ENCODE peak calls at places on chromosomes 3 and 15, in nine cellular contexts. V is WERI-Rb-1; H is brain microvascular endothelial cell; S is HCT116; G is fibroblast of lung; F is left ventricle myocardium inferior; M is Peyer's patch; B is right atrium auricular region; N is CD4-positive, alpha-beta T cell. Z is an unnamed sample.

GRCh38 chr3:17133637-17134545 is 249.1 kb downstream of the PLCL2 start:
- DNase-seq in H (no peak), M (no peak), N (no peak), S (no peak), V (no peak), B (peak), F (no peak), G (no peak), Z (no peak)

GRCh38 chr3:58333206-58334012 is 717 bp downstream of the PXK start:
- DNase-seq in B (no peak), V (peak), S (no peak), N (no peak), H (no peak), G (no peak), M (peak), F (no peak), Z (peak)

GRCh38 chr3:19151171-19151570 is 2.9 kb downstream of the KCNH8 start:
- DNase-seq in N (no peak), S (no peak), F (no peak), V (no peak), H (no peak), G (no peak), B (no peak), M (no peak), Z (no peak)

GRCh38 chr15:90550919-90551318 is 21.2 kb downstream of the CRTC3 start:
- DNase-seq in S (no peak), M (no peak), G (peak), F (no peak), N (no peak), V (no peak), B (no peak), H (no peak), Z (no peak)

GRCh38 chr3:100082108-100082642 is 32.1 kb downstream of the FILIP1L start:
- DNase-seq in F (no peak), S (no peak), V (no peak), N (no peak), G (no peak), M (no peak), H (no peak), B (no peak), Z (no peak)

GRCh38 chr3:46874430-46874829 is 3.1 kb upstream of the PTH1R start:
- DNase-seq in H (no peak), V (no peak), F (peak), N (no peak), M (no peak), B (no peak), G (peak), S (no peak), Z (no peak)

GRCh38 chr3:18841422-18842343 is 306.6 kb upstream of the KCNH8 start:
- DNase-seq in M (no peak), B (no peak), S (no peak), V (no peak), G (peak), N (no peak), F (no peak), H (no peak), Z (no peak)

GRCh38 chr15:44101944-44102343 is 93.1 kb downstream of the FRMD5 start:
- DNase-seq in H (peak), M (no peak), V (no peak), B (no peak), N (no peak), F (no peak), G (peak), S (no peak), Z (no peak)

GRCh38 chr3:109023656-109024254 is 70.1 kb upstream of the GUCA1C start:
- DNase-seq in S (peak), V (peak), H (peak), N (peak), B (no peak), M (peak), F (no peak), G (peak), Z (no peak)

GRCh38 chr3:156151824-156152428 is 31.5 kb downstream of the KCNAB1 start:
- DNase-seq in V (peak), B (peak), M (peak), N (peak), H (peak), S (peak), G (peak), F (peak), Z (peak)

GRCh38 chr15:96242761-96243160 is 87.7 kb upstream of the NR2F2 start:
- DNase-seq in G (no peak), H (no peak), M (no peak), B (no peak), F (no peak), S (no peak), N (no peak), V (no peak), Z (no peak)

GRCh38 chr3:33119891-33120290 is 6.1 kb downstream of the CRTAP start:
- DNase-seq in B (no peak), M (no peak), S (no peak), H (no peak), G (no peak), F (no peak), V (no peak), N (no peak), Z (no peak)

GRCh38 chr3:42541079-42541478 is 38.6 kb downstream of the VIPR1 start:
- DNase-seq in B (no peak), N (no peak), V (no peak), F (peak), G (no peak), M (no peak), S (no peak), H (no peak), Z (no peak)

GRCh38 chr3:44055951-44056350 is 185.7 kb upstream of the TOPAZ1 start:
- DNase-seq in N (no peak), V (no peak), F (no peak), S (no peak), M (no peak), B (no peak), H (no peak), G (peak), Z (no peak)

GRCh38 chr3:112101946-112102345 is 15.8 kb downstream of the C3orf52 start:
- DNase-seq in H (peak), G (peak), N (no peak), M (no peak), F (no peak), B (no peak), V (no peak), S (no peak), Z (no peak)

GRCh38 chr3:4680227-4680691 is 187.1 kb downstream of the ITPR1 start:
- DNase-seq in M (no peak), F (no peak), G (peak), S (no peak), H (no peak), N (no peak), V (no peak), B (no peak), Z (no peak)

GRCh38 chr3:78728406-78729145 is 1039.2 kb downstream of the ROBO1 start:
- DNase-seq in B (peak), G (peak), N (no peak), S (no peak), F (peak), V (peak), H (no peak), M (peak), Z (peak)

GRCh38 chr3:148079370-148079769 is 618.3 kb upstream of the AGTR1 start:
- DNase-seq in M (no peak), H (no peak), V (no peak), B (peak), F (no peak), N (no peak), G (peak), S (no peak), Z (peak)

GRCh38 chr3:135329479-135329878 is 534.4 kb downstream of the EPHB1 start:
- DNase-seq in G (no peak), N (no peak), V (no peak), S (no peak), M (no peak), H (no peak), F (peak), B (no peak), Z (no peak)

DNA sequence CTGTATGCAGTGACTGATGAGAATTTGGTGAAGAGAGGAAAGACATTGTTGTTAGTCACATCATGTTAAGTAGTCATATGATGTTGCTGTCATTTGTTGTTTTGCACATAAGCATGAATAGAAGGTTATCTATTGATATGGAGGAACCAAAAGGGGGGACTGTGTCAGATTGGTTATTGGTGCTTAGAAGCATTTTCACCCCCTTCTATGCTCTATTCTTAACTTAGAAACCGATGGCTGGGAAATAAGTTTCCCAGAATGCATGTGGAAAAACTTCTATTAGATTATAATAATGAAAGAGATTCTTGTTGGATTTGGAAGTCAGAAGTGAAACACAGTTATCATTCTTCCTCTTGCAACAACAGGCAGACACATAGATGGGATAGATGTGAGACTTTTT is 33.2 kb upstream of the CADM2 start:
- DNase-seq in F (no peak), V (no peak), N (no peak), B (no peak), H (no peak), G (no peak), S (no peak), M (no peak), Z (no peak)
- H3K27ac ChIP-seq in F (no peak), V (no peak), N (no peak), B (no peak), H (no peak), G (no peak), S (no peak), M (no peak), Z (peak)

DNA sequence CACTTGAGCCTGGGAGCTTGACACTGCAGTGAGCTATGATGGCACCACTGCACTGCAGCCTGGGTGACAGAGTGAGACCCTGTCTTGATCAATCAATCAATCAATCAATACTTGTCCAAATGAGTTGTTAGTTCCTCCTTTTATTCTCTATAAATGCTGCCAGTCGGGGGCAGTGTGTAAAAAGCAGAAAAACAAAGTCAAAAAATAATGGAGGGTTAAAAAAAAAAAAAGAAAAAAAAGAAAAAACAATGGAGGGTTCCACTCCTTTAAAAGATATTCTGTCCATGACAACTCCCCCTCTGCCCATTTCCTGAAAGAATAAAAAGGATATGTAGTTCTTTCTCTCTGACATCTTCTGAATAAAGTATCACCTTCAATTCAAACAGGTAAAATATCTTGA is 1068.6 kb downstream of the FHIT start:
- DNase-seq in H (no peak), S (no peak), G (no peak), M (no peak), B (no peak), V (no peak), N (no peak), F (no peak), Z (no peak)
- TF ChIP-seq CTCF in H (no peak), S (no peak), G (no peak), M (no peak), B (no peak), V (no peak), N (no peak), F (no peak), Z (no peak)

DNA sequence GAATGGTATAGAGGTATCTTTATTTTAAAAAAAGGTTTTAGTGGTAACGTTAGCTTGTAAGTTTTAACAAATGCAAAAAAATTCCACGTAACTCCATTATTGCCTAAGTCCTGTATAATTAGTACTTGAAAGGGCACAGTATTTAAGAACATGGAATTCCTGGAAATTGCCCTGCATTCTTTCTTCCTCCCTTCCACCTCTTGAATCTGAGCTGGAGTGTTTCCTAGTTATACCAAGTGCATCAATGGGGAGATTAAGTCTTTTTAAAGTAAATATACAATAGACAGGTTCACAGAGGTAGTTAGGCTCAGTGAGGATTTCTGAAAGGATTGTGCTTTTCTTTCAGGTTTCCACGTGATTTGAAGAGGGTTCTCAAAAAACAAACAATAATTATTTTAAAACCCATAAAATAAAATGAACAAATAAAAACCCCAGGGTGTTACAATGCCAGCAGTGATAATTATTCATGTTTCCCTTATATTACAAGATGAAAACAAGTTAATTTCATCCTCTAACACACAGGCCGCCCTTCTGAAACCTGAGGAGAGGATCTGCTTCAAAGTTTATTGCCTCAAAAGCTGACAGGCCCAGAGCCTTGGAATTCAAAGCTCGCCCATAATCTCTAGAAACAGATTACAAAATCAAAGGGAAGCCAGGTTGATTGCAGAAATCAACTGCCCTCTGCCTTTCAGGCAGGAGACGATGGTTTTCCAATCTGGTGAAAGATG is 128.8 kb upstream of the LMOD3 start:
- DNase-seq in B (no peak), H (no peak), S (no peak), M (no peak), V (no peak), F (no peak), N (no peak), G (no peak), Z (no peak)
- H3K27ac ChIP-seq in B (no peak), H (no peak), S (no peak), M (no peak), V (no peak), F (no peak), N (no peak), G (no peak), Z (peak)

GRCh38 chr3:133662256-133662773 is 574 bp upstream of the TOPBP1 start:
- DNase-seq in S (no peak), B (no peak), M (no peak), G (peak), H (peak), V (peak), F (no peak), N (no peak), Z (no peak)
- TF ChIP-seq CTCF in S (no peak), B (no peak), M (no peak), G (no peak), H (peak), V (peak), F (peak), N (no peak), Z (peak)

GRCh38 chr3:172152294-172152649 is 112.9 kb downstream of the FNDC3B start:
- DNase-seq in G (no peak), H (no peak), F (no peak), N (no peak), V (no peak), S (no peak), M (no peak), B (no peak), Z (no peak)
- H3K27ac ChIP-seq in G (peak), H (peak), F (peak), N (no peak), V (no peak), S (no peak), M (no peak), B (peak), Z (no peak)

GRCh38 chr15:83362706-83363105 is 78.2 kb upstream of the BNC1 start:
- DNase-seq in M (no peak), V (no peak), N (no peak), S (no peak), F (no peak), B (no peak), G (no peak), H (no peak), Z (no peak)

GRCh38 chr15:83364541-83364940 is 80.1 kb upstream of the BNC1 start:
- DNase-seq in F (no peak), V (no peak), N (no peak), H (no peak), M (no peak), B (no peak), S (no peak), G (no peak), Z (no peak)

GRCh38 chr15:83365370-83365938 is 81.0 kb upstream of the BNC1 start:
- DNase-seq in S (peak), H (peak), M (no peak), V (no peak), N (no peak), B (no peak), G (peak), F (peak), Z (peak)
- TF ChIP-seq CTCF in S (no peak), H (peak), M (no peak), V (no peak), N (no peak), B (no peak), G (no peak), F (no peak), Z (no peak)

DNA sequence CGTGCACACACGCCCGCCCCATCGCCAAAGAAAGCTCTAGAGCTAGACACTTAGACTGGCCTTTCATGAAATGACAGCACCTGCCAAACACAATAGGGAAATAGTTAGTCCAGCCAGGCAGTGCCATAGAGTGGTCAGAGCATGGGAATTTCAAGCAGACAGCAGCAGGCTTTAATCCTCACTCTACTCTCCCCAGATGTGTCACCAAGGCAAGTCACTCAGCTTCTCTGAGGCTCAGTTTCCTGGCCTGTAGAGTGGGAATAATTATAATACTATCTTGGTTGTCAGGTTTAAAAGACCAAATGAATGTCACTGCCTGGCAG is 59.3 kb downstream of the LIPC start:
- DNase-seq in V (no peak), N (no peak), F (no peak), G (no peak), S (no peak), M (no peak), B (no peak), H (no peak), Z (no peak)
- H3K27ac ChIP-seq in V (no peak), N (no peak), F (peak), G (no peak), S (no peak), M (no peak), B (peak), H (no peak), Z (no peak)

GRCh38 chr3:13109516-13109915 is 36.3 kb upstream of the IQSEC1 start:
- DNase-seq in G (no peak), V (peak), B (no peak), S (no peak), N (no peak), H (no peak), F (no peak), M (no peak), Z (no peak)

GRCh38 chr3:13105851-13106250 is 32.6 kb upstream of the IQSEC1 start:
- DNase-seq in M (no peak), H (no peak), F (peak), G (no peak), N (no peak), S (no peak), V (peak), B (no peak), Z (no peak)

GRCh38 chr3:13106308-13106970 is 33.2 kb upstream of the IQSEC1 start:
- DNase-seq in M (no peak), B (no peak), V (peak), S (no peak), F (no peak), H (peak), N (no peak), G (no peak), Z (no peak)

GRCh38 chr3:13108861-13109260 is 35.6 kb upstream of the IQSEC1 start:
- DNase-seq in G (no peak), B (no peak), N (no peak), V (peak), S (no peak), H (no peak), F (no peak), M (peak), Z (no peak)

DNA sequence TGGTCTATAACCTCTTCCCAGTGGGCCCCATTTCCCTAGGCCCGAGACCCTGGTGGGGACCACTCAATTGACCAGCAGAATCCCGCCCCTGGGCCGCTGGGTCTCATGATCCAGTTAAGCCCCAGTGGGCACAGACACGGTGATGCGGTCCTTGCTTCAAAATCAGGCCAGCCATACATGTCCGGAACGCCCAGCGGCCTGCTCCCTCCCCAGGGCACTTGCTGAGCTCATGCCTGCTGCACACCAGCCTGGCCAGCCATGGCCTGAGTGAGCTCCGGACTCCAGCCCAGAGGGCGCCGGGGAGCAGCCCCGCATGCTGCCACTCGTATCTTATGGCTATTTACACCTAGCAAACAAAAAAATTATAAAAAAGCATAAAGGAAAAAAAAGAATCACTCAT is 34.4 kb upstream of the IQSEC1 start:
- DNase-seq in M (peak), H (no peak), N (no peak), G (no peak), F (no peak), V (peak), S (no peak), B (no peak), Z (no peak)
- TF ChIP-seq CTCF in M (no peak), H (no peak), N (no peak), G (no peak), F (no peak), V (peak), S (no peak), B (no peak), Z (no peak)

GRCh38 chr3:70261283-70261682 is 51.2 kb downstream of the MDFIC2 start:
- DNase-seq in G (no peak), F (no peak), N (no peak), H (no peak), V (no peak), B (no peak), M (no peak), S (no peak), Z (no peak)

DNA sequence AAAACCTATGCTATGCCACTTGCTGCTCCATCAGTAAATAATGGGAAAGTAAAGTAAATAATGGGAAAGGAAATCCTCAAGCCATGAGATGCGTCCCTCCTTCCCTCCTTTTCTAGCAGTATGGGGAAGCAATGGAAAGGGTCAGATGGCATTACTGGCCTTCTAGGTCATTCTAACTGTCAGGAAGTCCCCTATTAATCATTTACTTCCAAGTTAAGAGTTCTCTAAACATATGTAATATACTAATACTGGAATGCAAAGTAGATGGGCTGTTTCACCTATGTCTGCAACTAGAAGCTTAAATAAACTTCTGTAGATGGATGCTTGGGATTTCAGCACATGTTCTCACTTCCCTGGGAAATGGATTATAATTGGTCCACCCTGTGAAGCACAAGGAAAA is 55.9 kb downstream of the MDFIC2 start:
- DNase-seq in V (no peak), M (no peak), G (no peak), B (no peak), N (no peak), F (no peak), S (no peak), H (no peak), Z (no peak)
- H3K27ac ChIP-seq in V (no peak), M (no peak), G (no peak), B (no peak), N (no peak), F (no peak), S (no peak), H (no peak), Z (no peak)

Z was measured in dorsolateral prefrontal cortex.